ENCODE peak calls at places on chromosomes 13 and 19, in eight cellular contexts. Y, L, Z, P, U, X, E and D are unnamed samples.
A peak's percentile ranks its signal among the peaks of the same experiment; 100 is the strongest.

GRCh38 chr13:113117335-113117872 is 5.2 kb upstream of the F10 start:
- DNase-seq in Y (no peak), Z (no peak), E (no peak), P (no peak), U (no peak), X (peak; percentile 18), L (no peak), D (no peak)

GRCh38 chr19:17078920-17079709 is 3.5 kb downstream of the MYO9B start:
- DNase-seq in Z (no peak), U (no peak), P (peak; percentile 35), L (no peak), E (no peak), X (no peak), Y (peak; percentile 51), D (no peak)

GRCh38 chr19:55603581-55604292 is 1.7 kb upstream of the ZNF865 start:
- DNase-seq in L (no peak), Z (no peak), E (no peak), P (no peak), X (no peak), U (no peak), Y (no peak), D (no peak)

GRCh38 chr13:96082640-96083039 is 7.3 kb upstream of the HS6ST3 start:
- DNase-seq in P (peak; percentile 39), E (no peak), Y (no peak), X (peak; percentile 71), L (no peak), U (no peak), Z (no peak), D (no peak)

GRCh38 chr13:73608731-73609485 is 525.3 kb downstream of the KLF12 start:
- DNase-seq in Z (no peak), E (no peak), X (no peak), L (no peak), U (no peak), P (no peak), Y (no peak), D (no peak)

GRCh38 chr19:15683411-15683810 is 10.5 kb downstream of the CYP4F12 start:
- DNase-seq in U (no peak), E (no peak), P (no peak), Y (no peak), X (no peak), L (no peak), Z (no peak), D (no peak)

GRCh38 chr13:27415116-27415515 is 9.3 kb upstream of the GTF3A start:
- DNase-seq in X (no peak), Z (no peak), L (no peak), Y (no peak), U (no peak), P (no peak), E (no peak), D (peak; percentile 81)

GRCh38 chr13:26855071-26855470 is 94.5 kb upstream of the GPR12 start:
- DNase-seq in U (no peak), L (no peak), Y (no peak), E (no peak), X (no peak), Z (no peak), P (no peak), D (no peak)

GRCh38 chr13:39451860-39452301 is 151.1 kb downstream of the LHFPL6 start:
- DNase-seq in Z (no peak), X (peak; percentile 58), L (peak; percentile 63), E (peak; percentile 7), P (peak; percentile 40), U (no peak), Y (no peak), D (peak; percentile 99)

GRCh38 chr13:78806457-78806856 is 147.5 kb upstream of the OBI1 start:
- DNase-seq in Y (peak; percentile 21), U (no peak), X (no peak), Z (no peak), E (no peak), L (no peak), P (no peak), D (no peak)

GRCh38 chr19:3189702-3190469 is 4.2 kb downstream of the NCLN start:
- DNase-seq in U (no peak), P (no peak), X (no peak), Z (no peak), Y (no peak), E (no peak), L (no peak), D (no peak)